ENCODE peak calls at places on chromosomes 2 and 18, in five cellular contexts. W is GM20000; R is endodermal cell; P is body of pancreas; D is stimulated activated CD4-positive, alpha-beta T cell treated with anti-CD3 and anti-CD28 coated beads, TNF-alpha, amount 100 ng/mL, for 48 hours. M is an unnamed sample.

GRCh38 chr2:188751786-188752185 is 222.4 kb upstream of the COL3A1 start:
- DNase-seq in P (no peak), W (no peak), D (no peak), R (no peak), M (no peak)

GRCh38 chr18:79413901-79414300 is 18.2 kb downstream of the NFATC1 start:
- DNase-seq in P (no peak), R (no peak), D (no peak), W (no peak), M (no peak)

GRCh38 chr2:17877811-17878221 is 651 bp upstream of the KCNS3 start:
- DNase-seq in D (no peak), W (peak), P (peak), R (peak), M (no peak)

GRCh38 chr2:156602552-156602933 is 166.4 kb downstream of the GPD2 start:
- DNase-seq in P (no peak), D (no peak), R (no peak), W (no peak), M (no peak)

GRCh38 chr18:47417807-47418206 is 166.3 kb upstream of the SKOR2 start:
- DNase-seq in D (no peak), W (no peak), P (no peak), R (no peak), M (no peak)

GRCh38 chr2:69298862-69299261 is 88.2 kb downstream of the GFPT1 start:
- DNase-seq in P (no peak), W (no peak), R (no peak), D (no peak), M (no peak)

GRCh38 chr2:24924732-24925131 is 4.7 kb upstream of the ADCY3 start:
- DNase-seq in R (no peak), P (no peak), D (no peak), W (no peak), M (no peak)

GRCh38 chr18:60075477-60075876 is 175.7 kb downstream of the PMAIP1 start:
- DNase-seq in P (no peak), W (no peak), D (no peak), R (no peak), M (no peak)

GRCh38 chr2:190165491-190165890 is 103.0 kb upstream of the MSTN start:
- DNase-seq in P (no peak), W (no peak), R (no peak), D (no peak), M (no peak)

M was measured in left colon.